ENCODE peak calls at places on chromosomes 3 and 15, in four cellular contexts. G is cardiac muscle cell, J is IMR-90, V is Peyer's patch. T is an unnamed sample.

GRCh38 chr3:128794067-128794768 is 68.2 kb downstream of the RAB7A start:
- DNase-seq in G (peak; percentile 59), J (peak; percentile 86), V (no peak), T (no peak)

GRCh38 chr3:52431459-52432223 is 13.3 kb downstream of the SEMA3G start:
- DNase-seq in G (no peak), J (no peak), V (no peak), T (no peak)

GRCh38 chr3:112327371-112327951 is 5.5 kb upstream of the CD200 start:
- DNase-seq in G (peak; percentile 87), J (peak; percentile 68), V (peak; percentile 54), T (no peak)

GRCh38 chr3:139534992-139535879 is 4.3 kb downstream of the RBP1 start:
- DNase-seq in G (peak; percentile 95), J (peak; percentile 79), V (peak; percentile 47), T (no peak)

GRCh38 chr3:139937674-139938279 is 2.8 kb downstream of the CLSTN2 start:
- DNase-seq in G (peak; percentile 62), J (peak; percentile 34), V (peak; percentile 47), T (no peak)

GRCh38 chr3:14600856-14601610 is 50.5 kb upstream of the CCDC174 start:
- DNase-seq in G (no peak), J (no peak), V (no peak), T (no peak)

GRCh38 chr15:29100486-29101000 is 169.1 kb downstream of the NSMCE3 start:
- DNase-seq in G (no peak), J (no peak), V (no peak), T (no peak)

GRCh38 chr15:40471105-40471777 is 457 bp downstream of the CHST14 start:
- DNase-seq in G (peak; percentile 22), J (peak; percentile 4), V (peak; percentile 57), T (peak; percentile 70)

GRCh38 chr3:171653701-171654100 is 156.6 kb downstream of the PLD1 start:
- DNase-seq in G (no peak), J (no peak), V (no peak), T (no peak)

GRCh38 chr15:69380100-69380725 is 33.9 kb upstream of the KIF23 start:
- DNase-seq in G (peak; percentile 41), J (peak; percentile 21), V (peak; percentile 19), T (no peak)

GRCh38 chr15:25680659-25680970 is 182.5 kb downstream of the ATP10A start:
- DNase-seq in G (no peak), J (no peak), V (peak; percentile 26), T (no peak)

GRCh38 chr3:48595526-48596121 is 495 bp upstream of the COL7A1 start:
- DNase-seq in G (peak; percentile 67), J (peak; percentile 86), V (peak; percentile 60), T (no peak)

GRCh38 chr3:4716731-4717362 is 223.7 kb downstream of the ITPR1 start:
- DNase-seq in G (no peak), J (peak; percentile 83), V (no peak), T (no peak)

GRCh38 chr3:69095636-69096035 is 10.9 kb downstream of the ARL6IP5 start:
- DNase-seq in G (no peak), J (no peak), V (no peak), T (no peak)

GRCh38 chr3:69094467-69095205 is 9.9 kb downstream of the ARL6IP5 start:
- DNase-seq in G (peak; percentile 41), J (peak; percentile 48), V (no peak), T (no peak)

GRCh38 chr3:69091389-69092029 is 6.8 kb downstream of the ARL6IP5 start:
- DNase-seq in G (no peak), J (no peak), V (no peak), T (no peak)

GRCh38 chr3:69090021-69090420 is 5.3 kb downstream of the ARL6IP5 start:
- DNase-seq in G (peak; percentile 79), J (peak; percentile 84), V (no peak), T (no peak)

DNA sequence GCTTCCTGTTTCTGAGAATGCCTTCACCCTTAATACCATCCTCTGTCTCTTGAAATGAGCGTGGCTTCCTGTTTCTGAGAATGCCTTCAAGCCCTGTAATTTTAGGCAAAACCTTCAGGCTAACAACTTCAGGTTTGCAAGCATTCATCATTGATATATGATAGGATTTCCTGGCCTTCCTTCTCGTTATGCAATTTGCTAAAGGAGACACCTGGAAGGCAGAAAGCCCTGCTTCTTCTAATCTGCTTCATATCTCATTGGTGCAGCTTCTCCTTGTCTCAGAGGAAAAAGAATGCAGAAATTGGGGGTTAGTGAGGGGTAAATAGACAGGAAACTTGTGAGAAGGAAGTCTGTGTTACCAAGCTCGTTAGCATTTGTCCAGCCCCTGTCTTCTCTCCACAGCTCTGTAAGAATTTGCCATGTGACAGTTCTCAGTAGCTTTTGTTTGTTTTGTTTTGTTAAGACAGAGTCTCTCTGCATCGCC is 7.3 kb downstream of the ARL6IP5 start:
- DNase-seq in G (no peak), J (no peak), V (no peak), T (no peak)
- H3K4me1 ChIP-seq in G (peaks cover 43% of the 10 kb centered on the region), J (peaks cover 19% of the 10 kb centered on the region), V (peaks cover 63% of the 10 kb centered on the region), T (peaks cover 97% of the 10 kb centered on the region)

GRCh38 chr3:170352936-170353335 is 4.6 kb upstream of the SKIL start:
- DNase-seq in G (no peak), J (no peak), V (no peak), T (no peak)
- H3K4me1 ChIP-seq in G (peaks cover 20% of the 10 kb centered on the region), J (peaks cover 3% of the 10 kb centered on the region), V (peaks cover 9% of the 10 kb centered on the region), T (peaks cover 12% of the 10 kb centered on the region)

GRCh38 chr15:98948456-98948855 is 59.1 kb downstream of the PGPEP1L start:
- DNase-seq in G (no peak), J (no peak), V (no peak), T (no peak)
- H3K4me1 ChIP-seq in G (peaks cover 4% of the 10 kb centered on the region), J (peaks cover 20% of the 10 kb centered on the region), V (no peaks in the 10 kb centered on the region), T (peaks cover 28% of the 10 kb centered on the region)

GRCh38 chr15:51846066-51846462 is 16.6 kb downstream of the TMOD3 start:
- DNase-seq in G (no peak), J (no peak), V (no peak), T (no peak)
- H3K4me1 ChIP-seq in G (peaks cover 35% of the 10 kb centered on the region), J (peaks cover 20% of the 10 kb centered on the region), V (peaks cover 18% of the 10 kb centered on the region), T (peaks cover 91% of the 10 kb centered on the region)

GRCh38 chr3:152257246-152258074 is 11.3 kb upstream of the MBNL1 start:
- DNase-seq in G (no peak), J (peak; percentile 49), V (no peak), T (no peak)

GRCh38 chr3:152256829-152257228 is 11.9 kb upstream of the MBNL1 start:
- DNase-seq in G (no peak), J (no peak), V (no peak), T (no peak)

GRCh38 chr3:152253514-152253913 is 15.2 kb upstream of the MBNL1 start:
- DNase-seq in G (no peak), J (no peak), V (no peak), T (no peak)

GRCh38 chr3:152254031-152254430 is 14.7 kb upstream of the MBNL1 start:
- DNase-seq in G (no peak), J (no peak), V (no peak), T (no peak)

GRCh38 chr3:152255290-152255689 is 13.4 kb upstream of the MBNL1 start:
- DNase-seq in G (no peak), J (no peak), V (no peak), T (no peak)
- H3K4me1 ChIP-seq in G (peaks cover 15% of the 10 kb centered on the region), J (peaks cover 10% of the 10 kb centered on the region), V (peaks cover 43% of the 10 kb centered on the region), T (peaks cover 36% of the 10 kb centered on the region)

DNA sequence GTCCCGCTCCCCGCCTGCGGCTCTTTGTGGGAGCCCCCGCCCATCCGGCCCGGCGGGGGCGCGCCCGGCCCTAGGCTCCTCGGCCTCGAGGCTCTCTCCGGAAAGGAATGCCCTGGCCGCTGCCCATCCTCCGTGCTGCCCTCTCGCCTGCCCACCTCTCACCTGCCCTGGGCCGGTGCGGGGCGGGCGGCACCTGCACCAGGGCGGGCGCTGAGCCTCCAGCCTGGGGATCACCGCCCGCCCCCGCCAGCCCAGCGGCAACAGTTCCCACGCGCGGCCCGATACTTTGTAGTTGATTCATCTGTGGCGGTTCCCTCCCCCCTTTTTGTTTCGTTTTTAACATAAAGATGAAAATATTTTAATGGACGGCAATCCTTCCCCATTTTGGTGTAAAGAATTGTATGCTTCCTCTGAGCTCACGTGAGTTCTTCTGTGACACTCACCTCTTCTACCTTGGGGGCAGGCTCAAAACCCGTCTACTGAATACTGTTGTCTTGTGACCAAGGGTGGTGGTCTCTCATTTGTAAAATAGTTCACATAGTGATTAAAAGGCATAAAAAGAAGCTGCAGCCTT is 1.9 kb downstream of the KLF13 start:
- DNase-seq in G (no peak), J (peak; percentile 49), V (no peak), T (no peak)
- H3K4me1 ChIP-seq in G (peaks cover 25% of the 10 kb centered on the region), J (peaks cover 7% of the 10 kb centered on the region), V (peaks cover 24% of the 10 kb centered on the region), T (peaks cover 48% of the 10 kb centered on the region)

DNA sequence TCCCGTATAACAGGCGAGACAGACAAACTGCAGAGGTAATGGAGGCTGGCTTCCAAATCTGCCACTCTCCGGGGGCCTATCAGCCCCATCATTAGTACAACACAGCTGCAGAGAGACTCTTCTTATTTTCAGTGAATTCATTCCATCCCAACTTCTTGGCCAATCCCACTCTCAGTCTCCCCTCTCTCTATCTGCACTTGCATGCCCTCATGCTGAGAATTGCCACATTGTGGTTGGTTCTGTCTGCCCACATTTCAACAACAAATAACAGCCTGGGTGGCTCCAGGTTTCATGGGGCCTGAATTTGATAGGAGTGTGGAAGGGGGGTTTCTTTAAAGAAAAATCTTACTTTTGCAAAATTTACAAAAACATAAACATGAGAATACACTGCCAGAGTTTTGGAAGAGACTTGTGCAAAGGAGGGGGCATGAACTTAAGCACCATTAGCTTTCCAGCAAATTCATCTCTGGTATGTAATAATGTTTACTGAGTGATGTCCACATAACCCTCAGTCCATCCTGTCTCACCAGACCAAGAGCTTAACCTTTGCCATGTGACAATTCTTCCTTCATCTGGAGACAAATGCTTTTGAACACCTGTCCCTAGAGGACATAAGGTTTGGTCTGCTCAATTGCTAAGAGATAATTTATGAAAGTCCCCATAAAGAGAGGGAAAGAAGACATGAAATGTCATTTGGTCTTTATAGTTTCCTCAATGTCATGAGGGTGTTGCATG is 412.5 kb downstream of the ERC2 start:
- DNase-seq in G (peak; percentile 6), J (no peak), V (no peak), T (no peak)
- H3K4me1 ChIP-seq in G (no peaks in the 10 kb centered on the region), J (no peaks in the 10 kb centered on the region), V (no peaks in the 10 kb centered on the region), T (no peaks in the 10 kb centered on the region)

GRCh38 chr3:58350627-58351013 is 17.9 kb downstream of the PXK start:
- DNase-seq in G (peak; percentile 37), J (peak; percentile 72), V (no peak), T (no peak)
- H3K4me1 ChIP-seq in G (peaks cover 10% of the 10 kb centered on the region), J (peaks cover 11% of the 10 kb centered on the region), V (peaks cover 6% of the 10 kb centered on the region), T (peaks cover 9% of the 10 kb centered on the region)

DNA sequence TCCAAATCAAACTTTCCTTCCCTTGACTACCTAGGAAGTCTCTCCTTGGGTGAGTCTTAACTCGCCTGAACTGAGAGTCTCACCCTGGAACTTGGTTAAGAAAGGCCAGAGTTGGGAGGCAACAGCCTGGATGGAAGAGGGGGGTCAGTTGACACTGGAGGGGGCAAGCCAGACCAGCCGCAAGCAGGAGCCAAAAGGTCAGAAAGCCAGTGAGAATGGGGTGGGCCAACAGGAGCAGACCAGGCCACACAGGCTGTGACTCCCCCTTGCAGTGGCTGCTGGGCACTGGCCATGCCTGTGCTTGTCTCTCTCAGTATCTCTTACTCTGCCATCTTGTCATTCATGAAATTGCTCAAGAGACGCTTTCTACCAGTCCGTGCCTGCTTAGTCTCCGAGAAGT is 32.9 kb downstream of the CRTC3 start:
- DNase-seq in G (no peak), J (no peak), V (no peak), T (no peak)
- H3K4me1 ChIP-seq in G (peaks cover 40% of the 10 kb centered on the region), J (peaks cover 33% of the 10 kb centered on the region), V (peaks cover 17% of the 10 kb centered on the region), T (peaks cover 83% of the 10 kb centered on the region)

GRCh38 chr3:45673273-45673672 is 15.9 kb upstream of the SACM1L start:
- DNase-seq in G (no peak), J (no peak), V (no peak), T (no peak)
- H3K4me1 ChIP-seq in G (peaks cover 7% of the 10 kb centered on the region), J (peaks cover 14% of the 10 kb centered on the region), V (peaks cover 6% of the 10 kb centered on the region), T (peaks cover 41% of the 10 kb centered on the region)

T was measured in upper lobe of right lung.